ENCODE peak calls at places on chromosomes 3 and 15, in four cellular contexts. I, Z, A and N are unnamed samples.

GRCh38 chr15:74565381-74566085 is 24.5 kb downstream of the ARID3B start:
- DNase-seq in I (no peak), Z (no peak), A (no peak), N (no peak)

GRCh38 chr3:160448845-160449659 is 534 bp downstream of the TRIM59 start:
- DNase-seq in I (no peak), Z (no peak), A (no peak), N (no peak)

GRCh38 chr3:186519021-186519658 is 25.0 kb downstream of the CRYGS start:
- DNase-seq in I (no peak), Z (no peak), A (peak; percentile 81), N (no peak)

GRCh38 chr3:34683851-34684250 is 885.4 kb downstream of the PDCD6IP start:
- DNase-seq in I (peak; percentile 22), Z (peak; percentile 11), A (peak; percentile 9), N (peak; percentile 82)

GRCh38 chr3:129065727-129066087 is 5.1 kb downstream of the GP9 start:
- DNase-seq in I (no peak), Z (no peak), A (no peak), N (no peak)

GRCh38 chr3:8937064-8938020 is 25.9 kb downstream of the RAD18 start:
- DNase-seq in I (peak; percentile 6), Z (no peak), A (no peak), N (no peak)

GRCh38 chr15:72838311-72838731 is 54.8 kb upstream of the ADPGK start:
- DNase-seq in I (no peak), Z (no peak), A (no peak), N (no peak)

GRCh38 chr15:64400583-64400982 is 12.9 kb downstream of the TRIP4 start:
- DNase-seq in I (no peak), Z (no peak), A (no peak), N (no peak)

GRCh38 chr15:43534897-43535296 is 17.5 kb downstream of the MAP1A start:
- DNase-seq in I (no peak), Z (no peak), A (no peak), N (no peak)

GRCh38 chr15:85950101-85950500 is 129.6 kb upstream of the AGBL1 start:
- DNase-seq in I (no peak), Z (no peak), A (peak; percentile 38), N (no peak)

GRCh38 chr15:62287066-62287857 is 122.2 kb upstream of the C2CD4B start:
- DNase-seq in I (no peak), Z (no peak), A (no peak), N (no peak)

GRCh38 chr3:16359331-16359730 is 94.3 kb downstream of the OXNAD1 start:
- DNase-seq in I (no peak), Z (no peak), A (no peak), N (no peak)

GRCh38 chr3:86793786-86794185 is 197.2 kb downstream of the VGLL3 start:
- DNase-seq in I (peak; percentile 3), Z (no peak), A (no peak), N (no peak)

GRCh38 chr3:16302082-16302631 is 37.1 kb downstream of the OXNAD1 start:
- DNase-seq in I (no peak), Z (no peak), A (no peak), N (no peak)

GRCh38 chr3:185739264-185739701 is 85.6 kb downstream of the IGF2BP2 start:
- DNase-seq in I (no peak), Z (no peak), A (no peak), N (no peak)

GRCh38 chr3:154161806-154162205 is 40.6 kb downstream of the ARHGEF26 start:
- DNase-seq in I (no peak), Z (no peak), A (no peak), N (no peak)

GRCh38 chr3:154152741-154153140 is 31.6 kb downstream of the ARHGEF26 start:
- DNase-seq in I (no peak), Z (no peak), A (no peak), N (no peak)

GRCh38 chr3:154151969-154152368 is 30.8 kb downstream of the ARHGEF26 start:
- DNase-seq in I (no peak), Z (no peak), A (no peak), N (no peak)

DNA sequence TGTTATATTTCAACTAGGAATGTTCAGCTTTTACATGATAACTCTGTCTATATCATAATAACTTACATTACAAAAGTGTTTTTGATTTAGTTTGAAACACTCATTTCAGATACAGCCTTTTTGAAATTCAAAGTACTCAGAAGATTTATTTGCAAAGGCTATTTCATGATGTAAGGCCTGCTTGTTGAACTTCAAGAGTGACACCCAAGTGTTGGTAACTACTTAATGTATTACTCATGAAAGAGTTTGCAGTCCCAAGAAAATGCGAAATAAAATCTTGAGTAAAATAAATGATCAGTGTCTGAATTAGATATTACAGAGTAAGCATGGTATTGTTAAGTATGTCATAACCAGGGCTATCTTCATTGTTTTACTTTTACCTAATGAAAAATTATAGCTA is 35.3 kb downstream of the ARHGEF26 start:
- DNase-seq in I (no peak), Z (no peak), A (no peak), N (no peak)
- TF ChIP-seq CBFB in I (no peak), Z (no peak), A (no peak), N (no peak)

GRCh38 chr3:97138914-97139541 is 324.6 kb downstream of the EPHA6 start:
- DNase-seq in I (peak; percentile 23), Z (no peak), A (no peak), N (peak; percentile 27)
- TF ChIP-seq CBFB in I (no peak), Z (no peak), A (no peak), N (no peak)

DNA sequence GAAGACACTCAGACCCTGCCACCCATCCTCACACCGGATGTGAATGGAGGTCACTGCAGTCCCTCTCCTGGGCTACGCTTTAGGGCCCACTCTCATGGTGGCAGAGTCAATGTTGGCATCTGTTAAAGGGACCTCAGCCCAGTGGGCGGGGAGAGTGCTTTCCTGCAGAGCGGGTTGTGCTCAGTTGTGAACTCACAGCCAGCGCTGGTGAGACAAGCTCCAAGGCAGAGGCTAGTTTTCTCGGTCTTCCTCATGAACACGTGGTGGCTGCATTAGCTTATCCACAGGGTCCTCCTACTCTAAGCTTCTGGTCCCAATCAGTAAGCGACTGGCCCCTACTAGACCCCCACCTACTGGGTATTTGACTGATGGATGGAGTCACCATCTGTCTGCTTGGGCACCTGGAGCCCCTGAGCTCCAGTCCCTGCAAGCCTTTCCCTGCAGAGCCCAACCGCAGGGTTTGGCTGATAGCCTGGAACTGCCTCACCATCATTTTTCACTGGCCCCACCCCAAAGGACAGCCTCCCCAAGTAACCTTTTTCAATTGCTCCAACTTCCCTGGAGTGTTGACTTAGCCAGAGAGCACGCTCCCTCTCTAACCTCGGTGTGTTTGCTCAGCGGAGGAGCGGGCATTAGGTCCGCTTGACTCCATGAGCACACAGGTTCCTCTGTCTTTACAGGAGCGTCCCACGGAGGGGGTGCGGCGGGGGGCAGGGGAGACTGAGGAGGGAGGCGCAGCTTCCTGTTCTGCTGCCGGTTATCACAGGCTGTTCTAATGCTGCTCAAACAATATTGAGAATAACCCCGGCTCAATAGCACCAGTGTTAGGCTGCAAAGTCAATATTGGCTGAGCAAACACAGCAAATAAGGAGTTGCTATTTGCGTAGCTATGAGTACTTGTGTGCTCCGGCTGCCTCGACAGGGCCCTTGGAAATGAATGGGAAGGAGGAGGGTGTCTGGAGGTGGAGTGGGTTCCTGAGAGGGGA is 141.7 kb downstream of the RPLP1 start:
- DNase-seq in I (peak; percentile 98), Z (no peak), A (no peak), N (no peak)
- TF ChIP-seq CBFB in I (peak; percentile 95), Z (no peak), A (no peak), N (no peak)

DNA sequence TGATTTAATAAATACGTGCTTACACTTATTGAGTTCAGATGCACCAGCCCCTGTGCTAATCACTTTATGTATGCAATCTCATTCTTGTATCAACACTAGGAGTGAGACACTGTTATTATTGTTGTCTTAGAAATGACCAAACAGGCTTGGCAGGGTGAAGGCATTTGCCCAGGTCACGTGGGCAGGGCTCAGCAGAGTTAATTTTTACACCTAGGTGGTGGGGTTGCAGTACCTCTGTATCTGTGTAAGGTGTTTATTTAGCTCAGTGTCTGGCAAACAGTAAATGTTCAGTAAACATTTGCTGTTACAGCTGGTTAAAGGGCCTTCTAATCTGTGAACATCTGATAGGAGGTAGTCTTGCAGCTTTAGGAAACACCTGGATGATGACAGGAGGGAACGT is 200.0 kb downstream of the CACNA2D3 start:
- DNase-seq in I (peak; percentile 10), Z (no peak), A (no peak), N (no peak)
- TF ChIP-seq CBFB in I (no peak), Z (no peak), A (no peak), N (no peak)

DNA sequence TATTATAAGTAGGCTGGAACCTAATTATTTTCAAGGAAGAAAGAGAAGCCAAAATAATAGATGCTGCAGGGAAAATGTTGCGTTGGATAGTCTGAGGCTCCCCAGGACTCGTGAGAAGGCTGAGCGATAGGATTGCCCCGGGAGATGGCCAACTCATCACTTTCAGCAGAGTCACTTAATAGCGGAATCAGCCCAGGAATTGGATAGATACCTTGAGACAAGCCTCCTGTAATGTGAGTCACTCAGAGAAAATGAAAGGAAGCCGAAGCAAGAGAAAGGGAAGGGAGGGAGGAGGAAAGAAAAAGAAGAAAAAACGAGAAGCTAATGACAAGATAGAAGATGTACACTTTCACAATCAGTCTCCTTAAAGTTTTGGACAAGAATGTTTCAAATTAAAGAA is 94.3 kb downstream of the SQOR start:
- DNase-seq in I (no peak), Z (no peak), A (no peak), N (no peak)
- TF ChIP-seq CBFB in I (no peak), Z (no peak), A (no peak), N (no peak)

GRCh38 chr3:42189746-42190145 is 76.2 kb downstream of the CCK start:
- DNase-seq in I (no peak), Z (no peak), A (no peak), N (no peak)
- TF ChIP-seq CBFB in I (no peak), Z (no peak), A (no peak), N (no peak)

DNA sequence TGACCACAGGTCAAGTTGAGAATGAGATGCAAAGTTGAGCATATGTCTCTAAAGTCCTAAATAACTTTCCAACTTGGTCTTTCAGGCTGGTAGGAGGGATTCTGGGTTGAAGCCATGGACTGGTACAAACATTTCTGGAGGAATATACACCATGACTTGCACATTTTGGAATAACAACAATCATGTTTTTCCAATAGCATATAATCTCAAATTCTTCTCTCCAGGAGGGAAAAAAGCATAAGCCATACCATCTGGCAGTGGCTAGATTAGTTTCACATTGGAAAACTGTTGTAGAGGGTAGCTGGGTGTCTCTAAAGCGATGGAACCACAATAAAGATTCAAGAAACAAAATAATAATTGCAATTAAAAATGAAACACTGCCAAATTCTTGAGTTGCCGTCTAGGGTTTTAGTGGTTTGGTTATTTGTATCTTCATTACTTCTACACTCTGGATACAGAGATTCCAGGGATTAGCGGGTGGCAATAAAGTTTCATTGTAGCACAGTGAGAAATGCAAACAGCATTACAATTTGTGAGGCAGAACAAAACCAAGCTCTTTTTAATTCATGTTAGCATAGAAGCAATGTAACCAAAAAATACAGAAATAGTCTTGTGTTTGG is 278.5 kb upstream of the RASGRP1 start:
- DNase-seq in I (no peak), Z (no peak), A (no peak), N (no peak)
- TF ChIP-seq CBFB in I (no peak), Z (no peak), A (no peak), N (no peak)

GRCh38 chr3:23809294-23809693 is 3.5 kb downstream of the UBE2E1 start:
- DNase-seq in I (no peak), Z (no peak), A (no peak), N (no peak)
- TF ChIP-seq CBFB in I (no peak), Z (no peak), A (no peak), N (no peak)